ENCODE peak calls at places on chromosome 4, in nine cellular contexts. C is sigmoid colon, U is stomach, G is prostate gland, Z is Panc1, N is GM12878, F is K562, I is GM23338, L is endothelial cell of umbilical vein. D is an unnamed sample.

GRCh38 chr4:47752214-47752613 is 85.7 kb downstream of the CORIN start:
- DNase-seq in C (no peak), U (no peak), G (no peak), Z (no peak), N (no peak), F (no peak), I (no peak), L (no peak), D (no peak)

GRCh38 chr4:114281561-114281960 is 302.1 kb upstream of the ARSJ start:
- DNase-seq in C (no peak), U (no peak), G (no peak), Z (no peak), N (no peak), F (no peak), I (no peak), L (no peak), D (no peak)

GRCh38 chr4:176563591-176563990 is 229.1 kb downstream of the VEGFC start:
- DNase-seq in C (no peak), U (no peak), G (no peak), Z (no peak), N (no peak), F (no peak), I (no peak), L (peak; percentile 11), D (no peak)

GRCh38 chr4:160180206-160180605 is 1077.3 kb downstream of the RAPGEF2 start:
- DNase-seq in C (no peak), U (no peak), G (no peak), Z (no peak), N (no peak), F (no peak), I (no peak), L (no peak), D (peak; percentile 21)

GRCh38 chr4:140046037-140046436 is 107.9 kb downstream of the MAML3 start:
- DNase-seq in C (no peak), U (no peak), G (no peak), Z (no peak), N (no peak), F (no peak), I (no peak), L (peak; percentile 30), D (no peak)

GRCh38 chr4:34362654-34363053 is 1881.7 kb downstream of the ARAP2 start:
- DNase-seq in C (no peak), U (no peak), G (no peak), Z (no peak), N (no peak), F (no peak), I (no peak), L (no peak), D (no peak)

GRCh38 chr4:158450741-158451140 is 70.9 kb upstream of the RXFP1 start:
- DNase-seq in C (no peak), U (no peak), G (no peak), Z (no peak), N (no peak), F (no peak), I (no peak), L (no peak), D (no peak)

GRCh38 chr4:16082424-16083216 is 1.2 kb downstream of the PROM1 start:
- DNase-seq in C (no peak), U (no peak), G (no peak), Z (no peak), N (no peak), F (no peak), I (peak; percentile 98), L (peak; percentile 30), D (no peak)

GRCh38 chr4:139833131-139833930 is 167.7 kb downstream of the MGST2 start:
- DNase-seq in C (no peak), U (no peak), G (no peak), Z (no peak), N (no peak), F (no peak), I (peak; percentile 65), L (no peak), D (no peak)

GRCh38 chr4:3371581-3372001 is 70.2 kb upstream of the HGFAC start:
- DNase-seq in C (peak; percentile 58), U (no peak), G (no peak), Z (no peak), N (no peak), F (no peak), I (peak; percentile 52), L (no peak), D (no peak)

GRCh38 chr4:127139788-127140286 is 492.9 kb upstream of the INTU start:
- DNase-seq in C (no peak), U (no peak), G (no peak), Z (no peak), N (no peak), F (no peak), I (no peak), L (no peak), D (no peak)

GRCh38 chr4:186727149-186727976 is 3.7 kb upstream of the FAT1 start:
- DNase-seq in C (no peak), U (no peak), G (no peak), Z (no peak), N (no peak), F (no peak), I (peak; percentile 59), L (no peak), D (no peak)

DNA sequence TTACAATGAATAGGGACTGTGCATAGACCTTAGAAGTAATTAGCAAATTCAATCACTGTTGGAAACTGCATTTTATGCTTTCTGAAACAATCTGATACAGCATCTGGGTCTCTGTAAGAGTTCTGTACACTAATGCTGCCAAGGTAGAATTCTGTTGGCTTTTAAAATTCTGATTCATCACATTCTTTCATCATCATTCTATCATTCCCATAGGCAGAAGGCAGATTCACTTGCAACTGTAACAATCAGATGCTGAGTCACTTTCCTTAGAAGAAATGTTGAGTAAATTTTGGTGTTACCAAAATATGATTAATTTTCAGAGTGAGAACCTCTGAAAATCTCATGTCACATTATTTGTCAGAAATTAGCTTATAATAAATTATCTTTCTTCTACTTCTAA is 267.2 kb downstream of the MAPK10 start:
- DNase-seq in C (no peak), U (no peak), G (no peak), Z (no peak), N (no peak), F (no peak), I (no peak), L (peak; percentile 27), D (no peak)
- TF ChIP-seq POLR2AphosphoS5 in C (no peak), U (no peak), G (no peak), Z (no peak), N (no peak), F (no peak), I (no peak), L (no peak), D (no peak)

GRCh38 chr4:122922877-122923511 is 597 bp upstream of the NUDT6 start:
- DNase-seq in C (peak; percentile 92), U (peak; percentile 83), G (peak; percentile 75), Z (no peak), N (peak; percentile 53), F (peak; percentile 79), I (peak; percentile 94), L (peak; percentile 92), D (peak; percentile 73)
- TF ChIP-seq POLR2AphosphoS5 in C (no peak), U (peak; percentile 65), G (peak; percentile 77), Z (peak; percentile 32), N (peak; percentile 53), F (peak; percentile 73), I (peak; percentile 71), L (no peak), D (peak; percentile 65)

DNA sequence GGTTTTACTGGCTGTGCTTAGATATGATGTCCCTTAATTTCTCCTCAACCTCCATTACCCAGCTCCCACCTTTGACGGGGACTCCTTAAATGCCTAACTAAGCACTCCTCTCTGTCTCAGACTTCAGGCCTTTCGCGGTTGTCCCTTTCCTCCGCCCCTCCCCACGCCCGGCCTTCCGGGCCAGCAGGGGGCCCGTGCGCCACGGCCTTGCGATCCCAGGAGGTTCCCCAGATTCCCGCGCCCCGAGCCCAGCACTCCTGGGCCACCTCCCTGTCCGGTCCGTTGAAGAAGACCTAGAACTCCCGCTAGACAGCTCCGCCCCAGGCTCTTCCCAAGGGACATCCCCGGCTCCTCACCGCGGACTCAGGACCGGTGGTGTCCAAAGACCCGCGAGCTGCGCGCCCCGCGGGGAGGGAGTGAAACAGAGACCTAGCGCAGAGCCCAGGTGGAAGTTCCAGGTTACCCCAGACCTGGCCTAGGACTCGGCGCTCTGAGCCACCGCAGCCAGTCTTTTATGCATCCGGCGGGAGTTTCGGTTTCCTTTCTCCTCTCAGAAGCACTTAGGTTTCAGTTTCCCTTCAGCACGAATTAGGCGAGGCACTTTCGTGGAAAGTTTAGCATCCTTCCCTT is at the start of gene DDX60:
- DNase-seq in C (peak; percentile 85), U (peak; percentile 87), G (peak; percentile 83), Z (peak; percentile 17), N (peak; percentile 68), F (peak; percentile 7), I (peak; percentile 88), L (peak; percentile 75), D (peak; percentile 24)
- TF ChIP-seq POLR2AphosphoS5 in C (peak; percentile 38), U (peak; percentile 78), G (peak; percentile 78), Z (no peak), N (peak; percentile 91), F (no peak), I (no peak), L (peak; percentile 69), D (no peak)

GRCh38 chr4:147360301-147360700 is 120.6 kb upstream of the EDNRA start:
- DNase-seq in C (no peak), U (no peak), G (no peak), Z (no peak), N (no peak), F (no peak), I (no peak), L (no peak), D (no peak)

GRCh38 chr4:147362868-147363440 is 117.9 kb upstream of the EDNRA start:
- DNase-seq in C (peak; percentile 75), U (peak; percentile 48), G (no peak), Z (no peak), N (no peak), F (no peak), I (no peak), L (no peak), D (no peak)

GRCh38 chr4:147366164-147366563 is 114.7 kb upstream of the EDNRA start:
- DNase-seq in C (no peak), U (no peak), G (no peak), Z (no peak), N (no peak), F (no peak), I (no peak), L (no peak), D (no peak)

GRCh38 chr4:147363514-147363913 is 117.4 kb upstream of the EDNRA start:
- DNase-seq in C (no peak), U (no peak), G (no peak), Z (no peak), N (no peak), F (no peak), I (no peak), L (no peak), D (no peak)

GRCh38 chr4:147361726-147362125 is 119.2 kb upstream of the EDNRA start:
- DNase-seq in C (no peak), U (peak; percentile 33), G (no peak), Z (no peak), N (no peak), F (no peak), I (no peak), L (peak; percentile 89), D (peak; percentile 61)
- TF ChIP-seq POLR2AphosphoS5 in C (no peak), U (peak; percentile 81), G (peak; percentile 37), Z (no peak), N (no peak), F (no peak), I (no peak), L (no peak), D (peak; percentile 18)

D was measured in HCT116.